ENCODE peak calls at places on chromosomes 13 and 19, in five cellular contexts. N is fibroblast of the aortic adventitia, Q is activated B cell treated with CpG ODN at 0.5 μM for 24 hours, P is psoas muscle, F is progenitor cell of endocrine pancreas. Z is an unnamed sample.

GRCh38 chr19:7736148-7736547 is 4.2 kb upstream of the CLEC4G start:
- DNase-seq in F (no peak), P (no peak), Q (no peak), N (no peak), Z (no peak)

GRCh38 chr19:623175-623916 is 10.0 kb downstream of the POLRMT start:
- DNase-seq in F (no peak), Q (no peak), N (no peak), P (no peak), Z (no peak)

GRCh38 chr19:5851302-5851701 is at the start of gene FUT3:
- DNase-seq in P (no peak), F (no peak), N (no peak), Q (no peak), Z (no peak)

GRCh38 chr19:2582984-2583956 is 107.3 kb downstream of the GADD45B start:
- DNase-seq in N (peak; percentile 22), P (no peak), F (no peak), Q (no peak), Z (no peak)

GRCh38 chr13:27086599-27087265 is 84.9 kb downstream of the USP12 start:
- DNase-seq in Q (no peak), N (no peak), F (no peak), P (no peak), Z (no peak)

GRCh38 chr13:103250071-103250470 is 183.9 kb upstream of the SLC10A2 start:
- DNase-seq in F (no peak), N (no peak), Q (no peak), P (no peak), Z (no peak)

GRCh38 chr19:46350029-46350757 is 3.3 kb downstream of the PPP5C start:
- DNase-seq in Q (no peak), P (no peak), N (no peak), F (no peak), Z (no peak)

GRCh38 chr19:3034845-3035541 is 5.9 kb upstream of the TLE2 start:
- DNase-seq in F (no peak), P (peak; percentile 37), N (peak; percentile 55), Q (no peak), Z (no peak)

GRCh38 chr13:27476943-27477681 is 26.7 kb upstream of the MTIF3 start:
- DNase-seq in N (peak; percentile 38), F (no peak), P (no peak), Q (no peak), Z (no peak)

GRCh38 chr19:12984683-12985048 is 10.6 kb upstream of the NFIX start:
- DNase-seq in P (peak; percentile 31), F (no peak), N (no peak), Q (no peak), Z (no peak)

GRCh38 chr19:17073869-17074627 is 1.2 kb downstream of the HAUS8 start:
- DNase-seq in Q (peak; percentile 28), N (no peak), P (no peak), F (no peak), Z (no peak)

GRCh38 chr19:17075860-17076538 is 422 bp downstream of the MYO9B start:
- DNase-seq in N (no peak), Q (peak; percentile 53), F (no peak), P (peak; percentile 36), Z (no peak)

GRCh38 chr19:17074628-17075034 is 621 bp downstream of the HAUS8 start:
- DNase-seq in P (no peak), Q (no peak), N (no peak), F (no peak), Z (no peak)

GRCh38 chr19:17076539-17076919 is 952 bp downstream of the MYO9B start:
- DNase-seq in N (no peak), F (no peak), Q (no peak), P (no peak), Z (no peak)

DNA sequence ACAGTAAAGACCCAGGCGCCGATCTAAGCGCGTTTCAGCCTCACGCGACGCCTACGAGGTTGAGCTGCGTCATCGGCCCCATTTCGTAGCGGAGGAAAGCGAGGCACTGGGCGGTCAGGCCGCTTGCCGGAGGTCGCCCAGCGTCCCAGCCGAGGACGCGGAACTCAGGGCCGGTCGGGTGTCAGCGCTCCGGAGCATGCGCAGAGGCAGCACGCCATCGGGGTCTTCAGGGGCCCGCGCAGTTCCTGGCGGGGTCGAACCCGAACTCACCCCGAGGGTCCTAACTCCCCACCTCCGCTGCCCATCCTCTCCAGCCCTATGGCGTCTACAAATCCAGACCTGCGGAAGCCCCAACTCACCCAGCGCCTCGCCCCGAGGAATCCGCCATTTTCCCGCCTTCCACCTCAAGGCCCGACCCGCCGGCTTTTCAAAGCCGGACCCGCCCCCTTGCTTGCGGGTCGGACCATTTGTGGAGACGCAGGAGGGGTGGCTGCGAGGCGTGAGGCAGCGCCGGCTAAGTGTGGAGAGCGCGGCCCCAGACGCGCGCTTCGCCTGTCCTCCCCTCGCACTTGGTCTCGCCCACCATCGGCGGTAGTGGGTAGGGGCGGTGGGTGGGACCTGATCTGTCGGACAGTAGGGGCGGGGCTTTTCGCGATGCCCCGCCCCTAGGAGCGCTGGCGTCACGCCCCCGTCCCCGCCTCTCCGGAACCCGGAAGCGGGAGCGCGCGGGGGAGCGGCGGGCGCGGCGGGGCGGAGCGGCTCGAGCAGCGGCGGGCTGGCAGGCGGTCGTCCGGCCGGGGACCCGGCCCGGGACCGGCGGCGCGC is at the start of the genes HAUS8 and MYO9B:
- DNase-seq in Q (peak; percentile 98), F (peak; percentile 100), P (peak; percentile 99), N (peak; percentile 99), Z (peak; percentile 100)
- TF ChIP-seq CTCF in Q (no peak), F (no peak), P (no peak), N (no peak), Z (no peak)

GRCh38 chr19:40235238-40236025 is 8.9 kb upstream of the CCNP start:
- DNase-seq in Q (no peak), F (no peak), N (no peak), P (no peak), Z (no peak)
- TF ChIP-seq CTCF in Q (no peak), F (peak; percentile 26), N (no peak), P (no peak), Z (no peak)

GRCh38 chr19:39435499-39436349 is at the start of gene RPS16:
- DNase-seq in P (peak; percentile 99), F (peak; percentile 96), N (peak; percentile 95), Q (peak; percentile 98), Z (peak; percentile 99)
- TF ChIP-seq CTCF in P (no peak), F (no peak), N (no peak), Q (no peak), Z (no peak)

GRCh38 chr13:52738719-52739467 is 727 bp downstream of the CNMD start:
- DNase-seq in F (peak; percentile 63), P (no peak), Q (peak; percentile 18), N (no peak), Z (no peak)
- TF ChIP-seq CTCF in F (peak; percentile 79), P (peak; percentile 30), Q (no peak), N (no peak), Z (peak; percentile 75)

DNA sequence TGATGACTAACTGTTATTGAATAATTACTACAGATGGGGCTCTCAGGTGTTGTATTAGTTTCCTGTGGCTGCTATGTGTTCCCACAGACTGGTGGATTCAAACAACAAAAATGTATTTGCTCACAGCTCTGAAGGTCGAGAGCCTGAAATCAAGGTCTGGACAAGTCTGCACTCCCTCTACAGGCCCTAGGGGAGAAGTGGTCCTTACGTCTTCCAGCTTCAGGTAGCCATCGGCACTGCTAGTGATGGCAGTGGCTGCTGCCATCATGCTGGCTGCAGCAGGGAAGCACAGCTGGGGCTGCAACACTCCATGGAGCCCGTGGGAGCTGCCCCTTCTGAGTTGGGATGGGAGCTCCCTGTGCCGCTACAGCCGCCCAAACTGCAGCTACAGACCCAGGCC is 1.9 kb downstream of the TEX26 start:
- DNase-seq in F (no peak), P (no peak), N (no peak), Q (no peak), Z (no peak)
- TF ChIP-seq CTCF in F (peak; percentile 55), P (no peak), N (no peak), Q (no peak), Z (no peak)

DNA sequence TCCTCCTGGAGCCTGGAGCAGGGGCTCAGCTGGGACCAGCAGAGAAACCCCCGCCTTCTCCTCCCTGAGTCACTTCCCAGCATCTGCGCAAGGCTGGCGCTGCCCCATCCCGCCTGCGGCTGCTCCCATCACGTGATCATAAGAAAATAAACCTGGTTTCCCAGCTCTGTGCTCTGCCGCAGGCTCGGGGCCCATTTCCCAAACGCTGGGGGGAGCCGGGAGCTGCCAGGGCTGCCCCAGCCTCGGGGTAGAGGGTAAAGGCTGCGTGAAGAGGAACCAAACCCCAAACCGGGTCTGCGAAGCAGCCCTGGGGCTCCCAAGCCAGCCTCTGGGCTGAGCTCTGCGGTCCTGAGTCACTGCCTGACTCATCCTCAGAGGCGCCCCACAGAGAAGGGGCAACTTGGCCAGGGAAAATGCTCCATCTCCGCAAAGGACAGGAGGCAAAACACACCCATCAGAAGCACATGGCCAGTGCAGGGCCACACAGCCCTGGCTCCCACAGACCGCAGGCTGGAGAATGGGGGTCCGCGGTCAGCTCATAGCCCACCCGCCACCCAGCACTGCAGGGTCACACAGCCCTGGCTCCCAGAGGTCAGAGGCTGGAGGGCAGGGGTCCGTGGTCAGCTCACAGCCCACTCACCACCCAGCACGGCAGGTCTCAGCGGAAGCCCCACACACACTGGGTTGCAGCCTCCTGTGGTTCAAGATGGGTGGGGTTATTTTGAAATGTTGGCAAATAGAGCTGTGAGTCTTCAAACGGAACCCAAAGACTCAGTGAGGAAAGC is 67.1 kb downstream of the RASA3 start:
- DNase-seq in Q (peak; percentile 61), P (peak; percentile 89), F (no peak), N (peak; percentile 98), Z (peak; percentile 93)
- TF ChIP-seq CTCF in Q (no peak), P (no peak), F (no peak), N (peak; percentile 7), Z (no peak)

Z was measured in CD14-positive monocyte.